ENCODE peak calls at places on chromosome 14, in eight cellular contexts. K is endothelial cell of umbilical vein, V is pancreas, E is cardiac fibroblast, R is HCT116, P is OCI-LY7, Z is cardiac muscle cell, B is coronary artery. X is an unnamed sample.

GRCh38 chr14:55446127-55446736 is 5.8 kb upstream of the TBPL2 start:
- DNase-seq in K (peak), V (peak), E (peak), R (peak), P (peak), Z (peak), B (no peak), X (peak)

GRCh38 chr14:63091394-63091996 is 46.2 kb upstream of the KCNH5 start:
- DNase-seq in K (no peak), V (no peak), E (no peak), R (no peak), P (no peak), Z (no peak), B (no peak), X (no peak)

GRCh38 chr14:81323621-81324400 is 76.3 kb downstream of the STON2 start:
- DNase-seq in K (no peak), V (no peak), E (no peak), R (peak), P (no peak), Z (peak), B (no peak), X (no peak)

GRCh38 chr14:77076118-77076631 is 21.9 kb upstream of the CIPC start:
- DNase-seq in K (peak), V (no peak), E (peak), R (no peak), P (no peak), Z (no peak), B (peak), X (no peak)

GRCh38 chr14:39015964-39016577 is 87.0 kb downstream of the SEC23A start:
- DNase-seq in K (no peak), V (no peak), E (peak), R (no peak), P (no peak), Z (no peak), B (no peak), X (no peak)

GRCh38 chr14:99806841-99807240 is 13.6 kb downstream of the EML1 start:
- DNase-seq in K (no peak), V (no peak), E (no peak), R (no peak), P (no peak), Z (no peak), B (peak), X (no peak)

GRCh38 chr14:94970937-94971730 is 186.2 kb downstream of the DICER1 start:
- DNase-seq in K (no peak), V (no peak), E (peak), R (no peak), P (no peak), Z (no peak), B (no peak), X (no peak)

GRCh38 chr14:84770030-84770429 is 759.9 kb upstream of the FLRT2 start:
- DNase-seq in K (no peak), V (no peak), E (no peak), R (no peak), P (no peak), Z (no peak), B (no peak), X (no peak)

GRCh38 chr14:101948666-101949205 is 15.6 kb upstream of the DYNC1H1 start:
- DNase-seq in K (no peak), V (no peak), E (no peak), R (no peak), P (no peak), Z (no peak), B (no peak), X (no peak)

GRCh38 chr14:73712540-73713141 is 1.5 kb downstream of the PNMA1 start:
- DNase-seq in K (peak), V (no peak), E (peak), R (no peak), P (peak), Z (peak), B (peak), X (no peak)

GRCh38 chr14:104724407-104724980 is 465 bp downstream of the ADSS1 start:
- DNase-seq in K (peak), V (peak), E (no peak), R (no peak), P (no peak), Z (peak), B (no peak), X (no peak)

GRCh38 chr14:94897092-94897491 is 127.2 kb upstream of the GSC start:
- DNase-seq in K (no peak), V (no peak), E (peak), R (no peak), P (no peak), Z (no peak), B (no peak), X (no peak)

GRCh38 chr14:103696027-103696402 is 19.2 kb downstream of the XRCC3 start:
- DNase-seq in K (no peak), V (no peak), E (no peak), R (no peak), P (peak), Z (no peak), B (no peak), X (no peak)

GRCh38 chr14:72774894-72775620 is 118.8 kb downstream of the DPF3 start:
- DNase-seq in K (no peak), V (no peak), E (no peak), R (no peak), P (no peak), Z (no peak), B (no peak), X (no peak)

GRCh38 chr14:101912841-101913240 is 51.5 kb upstream of the DYNC1H1 start:
- DNase-seq in K (no peak), V (no peak), E (no peak), R (no peak), P (no peak), Z (no peak), B (no peak), X (no peak)

GRCh38 chr14:23209651-23210423 is 26.4 kb upstream of the SLC7A8 start:
- DNase-seq in K (no peak), V (no peak), E (peak), R (no peak), P (no peak), Z (no peak), B (no peak), X (no peak)

GRCh38 chr14:68695326-68695768 is 97.5 kb downstream of the ZFP36L1 start:
- DNase-seq in K (peak), V (no peak), E (peak), R (peak), P (no peak), Z (no peak), B (peak), X (peak)

GRCh38 chr14:75431011-75431410 is 3.2 kb downstream of the JDP2 start:
- DNase-seq in K (no peak), V (no peak), E (no peak), R (no peak), P (no peak), Z (no peak), B (no peak), X (no peak)
- H3K4me3 ChIP-seq in K (no peak), V (peak), E (no peak), R (no peak), P (peak), Z (no peak), B (peak), X (no peak)

GRCh38 chr14:47541652-47542051 is 133.8 kb downstream of the MDGA2 start:
- DNase-seq in K (no peak), V (no peak), E (no peak), R (no peak), P (no peak), Z (no peak), B (no peak), X (no peak)

GRCh38 chr14:47536341-47536740 is 139.1 kb downstream of the MDGA2 start:
- DNase-seq in K (no peak), V (no peak), E (no peak), R (no peak), P (no peak), Z (no peak), B (no peak), X (no peak)

DNA sequence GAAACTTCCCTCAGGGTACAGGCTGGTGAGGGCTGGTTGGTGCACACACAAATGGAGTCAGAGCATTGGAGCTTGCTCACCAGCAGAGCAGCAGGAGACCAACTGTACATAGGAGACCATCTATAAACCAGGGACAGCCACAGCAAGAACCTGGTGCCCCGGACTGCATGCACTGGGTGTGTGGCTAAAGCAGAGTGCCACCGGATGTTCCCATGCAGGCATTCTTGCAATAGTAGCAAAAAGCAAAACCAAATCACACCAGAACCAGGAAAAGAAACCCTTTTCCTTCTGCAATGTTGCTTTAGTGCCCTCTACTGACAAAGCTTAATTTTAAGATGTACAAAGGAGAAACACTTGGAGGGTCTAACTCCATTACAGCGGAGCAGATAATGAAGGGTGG is 136.3 kb downstream of the MDGA2 start:
- DNase-seq in K (peak), V (no peak), E (no peak), R (no peak), P (peak), Z (peak), B (no peak), X (no peak)
- TF ChIP-seq CTCF in K (no peak), V (no peak), E (no peak), R (peak), P (peak), Z (peak), B (no peak), X (no peak)

DNA sequence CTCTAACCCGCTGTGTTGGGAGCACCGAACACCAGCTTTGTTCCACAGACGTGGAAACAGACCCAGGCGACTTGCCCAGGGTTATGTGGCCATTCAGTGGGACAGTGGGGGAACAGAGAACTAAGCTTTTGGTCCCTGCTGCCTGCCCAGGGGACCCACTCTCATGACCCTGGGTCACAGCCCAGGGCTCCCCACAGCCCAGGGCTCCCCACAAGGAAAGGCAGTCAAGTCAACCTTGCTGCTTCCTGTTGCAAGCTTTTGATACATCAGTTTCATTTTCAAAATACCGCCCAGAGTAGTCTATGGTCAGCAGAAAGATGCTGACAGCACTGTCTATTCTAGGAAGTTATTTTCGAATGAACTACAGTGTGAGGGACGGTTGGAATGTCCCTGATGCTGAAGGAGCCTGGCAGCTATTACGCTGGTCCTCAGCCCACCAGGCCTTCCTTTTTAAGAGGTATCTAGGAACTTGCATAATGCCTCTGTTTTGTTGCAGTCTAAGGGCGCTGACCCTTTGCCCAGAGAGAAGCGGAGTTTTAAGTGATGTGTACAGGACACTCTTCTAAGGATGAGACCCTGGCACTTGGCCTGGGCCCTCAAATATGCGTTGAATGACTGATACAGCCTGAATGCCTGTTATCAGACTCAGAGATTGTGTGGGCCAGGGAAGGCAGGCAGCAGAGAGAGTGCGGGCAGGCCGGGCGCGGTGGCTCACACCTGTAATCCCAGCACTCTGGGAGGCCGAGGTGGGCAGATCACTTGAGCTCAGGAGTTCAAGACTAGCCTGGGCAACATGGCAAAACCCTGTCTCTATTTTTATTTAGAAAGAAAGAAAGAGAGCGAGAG is 12.6 kb upstream of the TTC7B start:
- DNase-seq in K (no peak), V (no peak), E (no peak), R (no peak), P (no peak), Z (no peak), B (no peak), X (no peak)
- H3K4me3 ChIP-seq in K (no peak), V (peak), E (no peak), R (no peak), P (no peak), Z (no peak), B (peak), X (no peak)

GRCh38 chr14:34111505-34111904 is 160.6 kb upstream of the EGLN3 start:
- DNase-seq in K (no peak), V (no peak), E (no peak), R (no peak), P (no peak), Z (no peak), B (no peak), X (no peak)

GRCh38 chr14:34113051-34113511 is 162.2 kb upstream of the EGLN3 start:
- DNase-seq in K (no peak), V (no peak), E (peak), R (no peak), P (no peak), Z (no peak), B (no peak), X (no peak)

GRCh38 chr14:34113991-34114390 is 163.1 kb upstream of the EGLN3 start:
- DNase-seq in K (no peak), V (no peak), E (no peak), R (no peak), P (no peak), Z (no peak), B (no peak), X (no peak)

GRCh38 chr14:34110531-34110930 is 159.7 kb upstream of the EGLN3 start:
- DNase-seq in K (no peak), V (no peak), E (no peak), R (no peak), P (no peak), Z (no peak), B (no peak), X (no peak)

DNA sequence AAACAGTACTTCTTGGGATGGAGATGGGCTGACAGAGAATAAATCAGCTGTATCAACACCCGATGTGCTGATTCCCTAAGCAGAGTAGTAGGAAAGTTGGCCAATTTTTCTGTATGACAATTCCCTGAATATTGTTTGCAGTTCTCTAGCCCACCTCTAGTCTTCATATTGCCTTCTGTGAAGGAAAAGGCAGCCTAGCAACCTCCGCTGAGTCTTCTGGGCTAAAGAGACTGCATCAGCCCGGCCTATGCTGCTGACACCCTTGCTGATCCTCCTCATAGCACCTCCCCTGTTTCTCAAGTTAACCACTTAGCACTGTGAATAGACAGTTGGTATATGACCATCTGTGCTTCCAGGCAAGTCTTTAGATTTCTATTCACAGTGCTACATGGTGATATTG is 161.1 kb upstream of the EGLN3 start:
- DNase-seq in K (no peak), V (no peak), E (no peak), R (no peak), P (no peak), Z (no peak), B (no peak), X (no peak)
- TF ChIP-seq CTCF in K (no peak), V (no peak), E (no peak), R (peak), P (no peak), Z (no peak), B (no peak), X (peak)

GRCh38 chr14:56794088-56794556 is 16.2 kb downstream of the OTX2 start:
- DNase-seq in K (no peak), V (no peak), E (no peak), R (no peak), P (no peak), Z (no peak), B (no peak), X (no peak)
- H3K4me3 ChIP-seq in K (no peak), V (no peak), E (no peak), R (no peak), P (no peak), Z (no peak), B (peak), X (no peak)

GRCh38 chr14:87529081-87529480 is 463.9 kb downstream of the GALC start:
- DNase-seq in K (no peak), V (no peak), E (no peak), R (no peak), P (no peak), Z (no peak), B (no peak), X (no peak)
- TF ChIP-seq CTCF in K (no peak), V (no peak), E (no peak), R (no peak), P (no peak), Z (no peak), B (no peak), X (no peak)

GRCh38 chr14:49975286-49975685 is 82.4 kb downstream of the ARF6 start:
- DNase-seq in K (peak), V (no peak), E (peak), R (peak), P (no peak), Z (no peak), B (no peak), X (peak)

GRCh38 chr14:49972199-49972671 is 79.4 kb downstream of the ARF6 start:
- DNase-seq in K (peak), V (peak), E (peak), R (no peak), P (peak), Z (no peak), B (no peak), X (peak)

GRCh38 chr14:49971156-49972141 is 78.6 kb downstream of the ARF6 start:
- DNase-seq in K (peak), V (no peak), E (no peak), R (no peak), P (peak), Z (no peak), B (no peak), X (peak)

GRCh38 chr14:49970474-49971147 is 77.7 kb downstream of the ARF6 start:
- DNase-seq in K (peak), V (no peak), E (peak), R (no peak), P (peak), Z (peak), B (no peak), X (no peak)

DNA sequence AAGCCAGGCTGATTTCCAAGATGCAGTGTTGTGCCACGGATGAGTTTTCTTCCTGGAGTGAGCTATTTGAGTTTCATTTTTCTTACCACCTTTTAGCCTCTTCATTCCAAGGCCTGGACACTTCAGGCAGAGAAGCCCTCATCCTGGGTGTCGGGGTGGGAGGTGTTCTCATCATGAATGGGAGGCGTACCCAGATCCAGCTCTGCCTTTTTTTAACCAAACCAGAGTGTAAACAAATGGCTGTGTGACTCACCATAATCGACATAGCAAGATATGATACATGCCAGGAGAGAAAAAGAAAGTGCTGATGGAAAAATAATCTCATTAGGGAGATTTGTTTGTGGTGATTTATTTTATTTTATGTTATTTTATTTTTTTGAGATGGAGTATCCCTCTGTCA is 80.0 kb downstream of the ARF6 start:
- DNase-seq in K (peak), V (peak), E (peak), R (peak), P (no peak), Z (no peak), B (no peak), X (peak)
- H3K4me3 ChIP-seq in K (no peak), V (peak), E (no peak), R (no peak), P (peak), Z (no peak), B (peak), X (peak)

DNA sequence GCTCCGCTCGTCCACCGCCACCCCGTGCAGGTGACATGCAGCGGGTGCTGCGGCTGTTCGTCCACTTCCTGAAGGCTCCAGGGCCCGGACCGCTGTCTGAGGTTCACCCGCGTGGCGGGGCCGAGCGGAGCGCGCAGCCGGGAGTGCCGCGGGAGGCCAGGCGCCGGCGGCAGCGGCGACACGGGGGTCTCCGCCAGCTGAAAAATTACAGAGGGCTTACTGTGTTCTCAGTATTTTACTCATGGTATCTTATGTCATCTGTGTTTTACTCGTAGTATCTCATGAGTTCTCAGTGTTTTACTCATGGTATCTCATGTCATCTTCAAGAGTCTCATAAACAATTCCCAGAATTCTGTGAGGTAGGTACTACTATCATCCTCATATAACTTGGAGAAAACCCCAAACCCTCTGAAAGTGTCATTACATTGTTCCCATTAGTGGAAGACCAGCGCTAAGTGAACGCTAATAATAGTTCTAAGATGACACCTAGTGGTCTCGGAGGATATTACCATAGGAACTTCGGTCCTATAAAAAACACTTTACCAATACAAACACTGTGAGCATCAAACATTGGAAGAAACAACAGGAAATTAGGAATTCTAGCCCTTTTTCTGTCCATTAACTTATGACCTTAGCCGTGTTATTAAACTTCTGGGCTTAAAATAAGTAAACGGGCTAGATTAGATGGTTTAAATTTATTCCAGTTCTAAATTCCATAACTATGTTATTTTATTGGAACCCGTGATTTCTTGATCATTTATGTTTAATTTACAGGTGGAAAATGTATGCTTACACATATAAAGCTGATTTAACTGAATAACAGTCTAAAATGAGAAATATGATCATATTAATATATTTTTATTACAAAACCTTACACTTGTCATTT is 32.4 kb downstream of the AK7 start:
- DNase-seq in K (peak), V (peak), E (peak), R (peak), P (peak), Z (peak), B (no peak), X (peak)
- TF ChIP-seq CTCF in K (peak), V (peak), E (peak), R (peak), P (peak), Z (peak), B (peak), X (peak)

DNA sequence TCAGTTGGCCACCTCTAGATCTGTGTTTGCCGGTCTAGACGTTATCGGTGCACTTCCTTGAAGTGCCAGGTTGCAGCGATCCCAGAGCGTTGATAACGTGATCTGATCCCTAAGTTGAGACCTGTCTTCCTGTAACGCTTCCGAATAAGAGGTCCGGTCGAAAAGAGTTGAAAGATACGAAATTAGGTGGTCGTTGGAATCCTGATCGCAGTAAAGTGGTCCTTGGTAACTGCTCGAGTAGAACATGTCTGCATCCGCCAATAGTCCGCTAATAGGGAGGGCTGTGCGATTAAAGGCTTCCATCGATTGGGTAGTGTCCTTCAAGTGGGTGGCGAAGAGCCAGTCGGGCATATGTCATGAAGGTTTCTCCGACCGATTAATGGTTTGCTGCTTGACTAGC is 2.7 kb downstream of the SRSF5 start:
- DNase-seq in K (no peak), V (peak), E (no peak), R (no peak), P (no peak), Z (no peak), B (no peak), X (no peak)
- H3K4me3 ChIP-seq in K (no peak), V (no peak), E (no peak), R (no peak), P (no peak), Z (no peak), B (peak), X (peak)

X was measured in HFF-Myc.